ENCODE peak calls at places on chromosomes 7 and 10, in ten cellular contexts. P is AG04450, H is substantia nigra, I is caudate nucleus, D is GM23248, U is PC-3, M is mesenchymal stem cell, Y is foreskin keratinocyte, B is body of pancreas, X is stomach. A is an unnamed sample.

GRCh38 chr10:76051007-76051936 is 619.8 kb downstream of the LRMDA start:
- DNase-seq in I (no peak), P (no peak), X (no peak), B (no peak), D (no peak), Y (no peak), M (no peak), H (no peak), U (no peak), A (no peak)

GRCh38 chr7:21887779-21888178 is 57.9 kb downstream of the CDCA7L start:
- DNase-seq in H (no peak), Y (no peak), D (no peak), X (no peak), U (no peak), I (no peak), P (no peak), B (no peak), M (no peak), A (no peak)

GRCh38 chr10:114271779-114272167 is 32.7 kb downstream of the VWA2 start:
- DNase-seq in Y (peak), U (peak), I (no peak), D (peak), M (peak), P (peak), B (peak), H (no peak), X (peak), A (no peak)

GRCh38 chr10:105549731-105550130 is 908.6 kb downstream of the SORCS3 start:
- DNase-seq in I (no peak), B (no peak), U (no peak), P (no peak), M (no peak), D (no peak), X (no peak), Y (no peak), H (no peak), A (no peak)

GRCh38 chr7:80821781-80822180 is 97.1 kb downstream of the SEMA3C start:
- DNase-seq in P (no peak), B (no peak), D (no peak), H (no peak), Y (no peak), I (no peak), U (no peak), X (no peak), M (no peak), A (no peak)

GRCh38 chr7:134820295-134820694 is 40.9 kb downstream of the CALD1 start:
- DNase-seq in I (no peak), M (peak), B (no peak), Y (no peak), D (no peak), U (no peak), H (no peak), X (no peak), P (no peak), A (no peak)

GRCh38 chr10:101995451-101996063 is 60.4 kb downstream of the ARMH3 start:
- DNase-seq in U (peak), X (no peak), B (peak), M (peak), Y (no peak), H (no peak), P (no peak), I (no peak), D (peak), A (no peak)

GRCh38 chr10:31977440-31978157 is 49.0 kb upstream of the ARHGAP12 start:
- DNase-seq in I (no peak), D (peak), M (peak), Y (peak), B (no peak), P (no peak), U (peak), H (no peak), X (no peak), A (no peak)

GRCh38 chr10:35011771-35012191 is 78.4 kb downstream of the CUL2 start:
- DNase-seq in X (no peak), D (peak), H (no peak), M (no peak), B (no peak), I (no peak), Y (peak), P (no peak), U (peak), A (no peak)

GRCh38 chr7:37524056-37524455 is 75.4 kb upstream of the ELMO1 start:
- DNase-seq in Y (peak), I (no peak), B (no peak), H (no peak), U (no peak), X (no peak), D (no peak), M (no peak), P (no peak), A (no peak)

GRCh38 chr10:117442521-117442920 is 67.3 kb upstream of the PDZD8 start:
- DNase-seq in X (no peak), M (no peak), D (peak), B (no peak), I (no peak), Y (no peak), P (no peak), U (no peak), H (no peak), A (no peak)

GRCh38 chr7:42981595-42981994 is 49.4 kb downstream of the MRPL32 start:
- DNase-seq in X (no peak), I (no peak), M (no peak), B (no peak), H (no peak), P (no peak), D (no peak), U (no peak), Y (no peak), A (no peak)

GRCh38 chr7:22361795-22362194 is 4.8 kb upstream of the RAPGEF5 start:
- DNase-seq in D (peak), Y (peak), P (no peak), U (peak), M (no peak), I (no peak), X (peak), B (peak), H (no peak), A (no peak)

GRCh38 chr10:92440578-92440977 is 133.3 kb downstream of the IDE start:
- DNase-seq in H (no peak), P (no peak), M (no peak), D (no peak), Y (no peak), I (no peak), X (no peak), B (no peak), U (no peak), A (no peak)

GRCh38 chr7:48518092-48518491 is 346.8 kb downstream of the ABCA13 start:
- DNase-seq in H (no peak), M (no peak), U (no peak), Y (peak), I (no peak), D (no peak), P (no peak), B (no peak), X (no peak), A (no peak)

GRCh38 chr7:15459018-15459621 is 102.7 kb downstream of the AGMO start:
- DNase-seq in U (no peak), I (no peak), D (peak), B (no peak), Y (no peak), X (no peak), H (no peak), M (no peak), P (no peak), A (no peak)

GRCh38 chr10:101958691-101959090 is 97.3 kb downstream of the ARMH3 start:
- DNase-seq in H (no peak), D (no peak), B (no peak), X (no peak), M (no peak), U (no peak), P (no peak), Y (no peak), I (no peak), A (no peak)

GRCh38 chr10:132929953-132930640 is 12.3 kb downstream of the CFAP46 start:
- DNase-seq in B (no peak), Y (no peak), M (no peak), D (no peak), X (no peak), P (no peak), H (no peak), U (no peak), I (no peak), A (no peak)

GRCh38 chr10:78741541-78741940 is 327.2 kb upstream of the ZMIZ1 start:
- DNase-seq in U (peak), X (no peak), P (peak), Y (no peak), D (no peak), H (no peak), B (peak), I (no peak), M (peak), A (no peak)

GRCh38 chr10:5760462-5760861 is 52.8 kb downstream of the GDI2 start:
- DNase-seq in P (no peak), B (no peak), D (no peak), M (no peak), U (no peak), I (no peak), Y (no peak), X (no peak), H (no peak), A (no peak)

GRCh38 chr10:110077436-110078120 is 69.8 kb downstream of the ADD3 start:
- DNase-seq in D (peak), I (no peak), B (no peak), P (no peak), H (no peak), M (peak), X (no peak), Y (no peak), U (no peak), A (no peak)

GRCh38 chr7:151229249-151229648 is 2.2 kb upstream of the ABCF2 start:
- DNase-seq in I (no peak), X (no peak), H (no peak), U (no peak), B (no peak), M (no peak), Y (no peak), D (no peak), P (no peak), A (no peak)

GRCh38 chr7:46975493-46975892 is 606.4 kb downstream of the TNS3 start:
- DNase-seq in D (no peak), B (no peak), Y (no peak), H (no peak), X (no peak), P (no peak), U (no peak), M (no peak), I (no peak), A (no peak)

GRCh38 chr7:98488167-98488566 is 87.3 kb upstream of the BAIAP2L1 start:
- DNase-seq in Y (no peak), I (no peak), D (no peak), B (no peak), X (no peak), H (no peak), U (no peak), M (no peak), P (no peak), A (no peak)

GRCh38 chr10:131810805-131811137 is 90.0 kb upstream of the PPP2R2D start:
- DNase-seq in D (no peak), Y (no peak), P (no peak), X (peak), U (no peak), I (no peak), H (no peak), B (no peak), M (no peak), A (no peak)

GRCh38 chr7:94683066-94683465 is 27.1 kb upstream of the SGCE start:
- DNase-seq in D (no peak), X (no peak), U (peak), P (no peak), H (no peak), I (no peak), M (no peak), B (no peak), Y (peak), A (no peak)

GRCh38 chr7:152733286-152733934 is 26.1 kb upstream of the ACTR3B start:
- DNase-seq in D (no peak), H (no peak), X (no peak), B (no peak), P (no peak), I (no peak), M (no peak), Y (peak), U (no peak), A (no peak)

GRCh38 chr7:116948934-116949333 is 4.4 kb upstream of the ST7 start:
- DNase-seq in X (peak), M (no peak), P (no peak), H (no peak), U (no peak), B (peak), D (no peak), Y (no peak), I (no peak), A (no peak)

GRCh38 chr7:7595451-7595850 is 28.8 kb downstream of the MIOS start:
- DNase-seq in P (no peak), B (no peak), H (no peak), X (no peak), D (peak), U (peak), M (peak), Y (peak), I (no peak), A (peak)

GRCh38 chr7:79185605-79186004 is 267.9 kb downstream of the MAGI2 start:
- DNase-seq in I (no peak), M (no peak), H (no peak), P (no peak), Y (peak), B (no peak), U (no peak), X (no peak), D (no peak), A (no peak)

GRCh38 chr10:42950606-42951485 is 126.0 kb upstream of the RET start:
- DNase-seq in U (no peak), B (no peak), X (peak), I (no peak), H (no peak), D (no peak), Y (no peak), P (no peak), M (no peak), A (no peak)
- H3K27ac ChIP-seq in U (no peak), B (no peak), X (no peak), I (no peak), H (no peak), D (no peak), Y (no peak), P (no peak), M (no peak), A (no peak)

DNA sequence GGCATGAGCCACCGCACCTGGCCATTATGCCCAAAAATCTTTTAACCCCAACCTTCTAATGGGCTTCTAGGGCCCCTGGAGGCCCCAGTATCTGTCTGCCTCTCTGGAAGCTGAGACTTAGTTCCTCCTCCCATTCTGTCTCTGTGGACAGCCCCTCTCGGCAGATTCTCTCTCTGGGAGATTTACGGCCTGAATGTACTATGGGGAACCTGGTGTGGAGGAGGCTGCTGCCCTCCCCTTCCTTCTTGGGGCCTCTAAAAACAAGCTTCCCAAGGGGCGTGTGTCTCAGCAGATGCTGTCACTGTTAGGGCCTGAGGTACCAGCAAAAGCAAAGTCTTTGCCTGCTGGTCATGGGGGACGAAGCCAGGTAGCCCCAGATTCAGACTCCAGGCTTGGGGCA is 35.8 kb upstream of the PRKAR1B start:
- DNase-seq in Y (no peak), P (no peak), X (no peak), M (no peak), H (no peak), D (no peak), I (no peak), B (no peak), U (no peak), A (no peak)
- H3K27ac ChIP-seq in Y (no peak), P (no peak), X (no peak), M (no peak), H (no peak), D (no peak), I (no peak), B (no peak), U (no peak), A (no peak)

GRCh38 chr7:132403465-132404110 is 172.7 kb downstream of the PLXNA4 start:
- DNase-seq in M (no peak), D (no peak), I (no peak), P (no peak), H (no peak), X (no peak), B (no peak), U (no peak), Y (no peak), A (no peak)

GRCh38 chr7:132404261-132404660 is 172.0 kb downstream of the PLXNA4 start:
- DNase-seq in X (no peak), U (no peak), Y (no peak), H (no peak), B (no peak), M (no peak), D (no peak), P (no peak), I (no peak), A (no peak)

GRCh38 chr7:132407764-132408163 is 168.5 kb downstream of the PLXNA4 start:
- DNase-seq in B (no peak), M (no peak), P (no peak), H (no peak), U (no peak), I (no peak), Y (no peak), X (no peak), D (no peak), A (no peak)

GRCh38 chr7:132402751-132403245 is 173.5 kb downstream of the PLXNA4 start:
- DNase-seq in D (peak), U (no peak), X (no peak), I (no peak), Y (no peak), P (no peak), M (no peak), H (no peak), B (no peak), A (no peak)

DNA sequence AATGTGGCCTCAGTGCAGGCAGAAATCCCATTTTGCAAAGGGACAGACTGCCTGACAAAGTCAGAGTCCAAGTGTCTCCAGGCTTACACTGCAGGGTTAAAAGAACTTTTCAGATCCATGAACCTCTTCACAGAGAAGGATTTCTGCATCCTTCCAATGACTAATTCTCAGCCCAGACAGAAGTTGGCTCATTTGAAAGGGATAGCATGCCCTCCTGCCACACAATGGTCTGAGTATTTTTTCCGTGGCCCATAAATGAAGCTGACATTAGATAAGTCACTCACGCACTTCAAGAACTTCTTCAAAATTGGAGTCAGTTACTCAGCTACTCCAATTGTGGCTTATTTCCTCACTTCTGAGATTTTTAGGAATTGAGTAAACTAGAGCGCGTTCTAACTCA is 170.2 kb downstream of the PLXNA4 start:
- DNase-seq in B (no peak), Y (no peak), M (no peak), U (no peak), I (no peak), P (no peak), H (no peak), D (peak), X (no peak), A (no peak)
- H3K27ac ChIP-seq in B (no peak), Y (no peak), M (no peak), U (no peak), I (no peak), P (no peak), H (no peak), D (no peak), X (no peak), A (no peak)

GRCh38 chr10:11409357-11409756 is 202.1 kb downstream of the USP6NL start:
- DNase-seq in D (no peak), B (no peak), H (no peak), U (no peak), X (no peak), P (no peak), I (no peak), M (no peak), Y (no peak), A (no peak)

GRCh38 chr10:11411926-11412545 is 199.4 kb downstream of the USP6NL start:
- DNase-seq in H (no peak), B (no peak), X (no peak), M (no peak), I (no peak), U (no peak), P (no peak), Y (no peak), D (no peak), A (peak)

GRCh38 chr10:11414314-11415038 is 197.0 kb downstream of the USP6NL start:
- DNase-seq in P (no peak), X (no peak), D (no peak), H (no peak), I (no peak), B (no peak), Y (no peak), M (no peak), U (no peak), A (no peak)

GRCh38 chr10:11416974-11417373 is 194.5 kb downstream of the USP6NL start:
- DNase-seq in B (no peak), M (no peak), D (no peak), U (no peak), P (no peak), X (no peak), Y (no peak), H (no peak), I (no peak), A (no peak)

DNA sequence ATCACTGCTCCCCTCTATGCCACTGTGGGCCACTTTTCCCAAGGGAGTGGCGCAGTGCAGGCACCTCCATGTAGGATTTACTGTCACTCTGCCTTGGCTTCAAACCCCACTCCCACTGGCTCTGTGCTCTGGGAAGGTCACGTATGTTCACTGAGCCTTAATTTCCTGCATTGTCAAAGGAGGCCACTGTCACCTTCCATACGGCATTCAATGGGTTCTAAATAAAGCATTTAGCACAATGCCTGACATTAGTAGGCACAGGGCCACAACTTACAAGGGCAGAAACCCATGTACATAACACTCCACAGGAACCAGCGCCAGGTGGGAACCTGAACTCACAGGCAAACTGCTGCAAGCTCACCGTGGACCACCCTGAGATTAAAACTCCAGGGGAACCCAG is 196.4 kb downstream of the USP6NL start:
- DNase-seq in X (no peak), U (no peak), Y (no peak), P (no peak), H (no peak), D (no peak), M (no peak), B (no peak), I (no peak), A (no peak)
- H3K27ac ChIP-seq in X (no peak), U (no peak), Y (no peak), P (no peak), H (no peak), D (no peak), M (no peak), B (peak), I (no peak), A (no peak)

GRCh38 chr7:40197527-40197926 is 62.7 kb downstream of the SUGCT start:
- DNase-seq in M (no peak), P (no peak), H (no peak), I (no peak), U (no peak), B (no peak), D (no peak), Y (no peak), X (no peak), A (no peak)

GRCh38 chr7:40199076-40199802 is 64.4 kb downstream of the SUGCT start:
- DNase-seq in B (no peak), X (no peak), Y (peak), I (no peak), M (peak), U (peak), H (no peak), P (peak), D (peak), A (peak)

GRCh38 chr7:40204581-40204980 is 69.8 kb downstream of the SUGCT start:
- DNase-seq in D (no peak), X (no peak), B (no peak), H (no peak), U (no peak), M (no peak), Y (no peak), I (no peak), P (no peak), A (no peak)

GRCh38 chr7:40202851-40203250 is 68.0 kb downstream of the SUGCT start:
- DNase-seq in B (no peak), D (no peak), I (no peak), X (no peak), P (no peak), H (no peak), U (no peak), M (no peak), Y (no peak), A (no peak)

DNA sequence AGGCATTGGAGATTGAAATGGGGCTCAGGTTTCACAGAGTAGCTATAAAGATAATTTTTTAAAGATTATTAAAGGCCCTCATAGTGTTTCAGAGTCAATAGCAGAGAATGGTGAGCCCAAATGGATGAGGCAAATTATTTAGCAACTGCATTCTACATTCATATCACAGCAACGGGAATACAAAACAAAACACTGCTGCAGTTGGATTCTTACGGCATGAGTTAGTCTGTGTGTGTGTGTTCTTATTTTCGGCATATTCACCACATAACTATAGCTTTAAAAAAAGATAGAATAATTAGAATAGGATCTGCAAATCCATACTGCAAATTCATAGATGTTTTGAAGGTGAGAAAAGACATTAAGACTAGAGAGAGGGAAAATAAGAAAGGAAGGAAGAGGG is 66.0 kb downstream of the SUGCT start:
- DNase-seq in M (peak), D (peak), B (no peak), X (no peak), P (peak), U (no peak), H (no peak), Y (peak), I (no peak), A (no peak)
- H3K27ac ChIP-seq in M (peak), D (peak), B (no peak), X (no peak), P (no peak), U (no peak), H (no peak), Y (no peak), I (no peak), A (no peak)

A was measured in Karpas-422.